ENCODE peak calls at places on chromosomes 16 and 17, in four cellular contexts. Y is NCI-H1694 treated with DMSO at 0.1 percent for 48 hours, O is anterior cingulate cortex, Z is osteocyte. T is an unnamed sample.

GRCh38 chr17:3978421-3979275 is 14.4 kb upstream of the ATP2A3 start:
- DNase-seq in O (no peak), Y (no peak), Z (no peak), T (no peak)

GRCh38 chr17:52181842-52182241 is 23.3 kb upstream of the CA10 start:
- DNase-seq in Z (no peak), Y (no peak), O (no peak), T (no peak)

GRCh38 chr16:78275420-78275819 is 176.0 kb downstream of the WWOX start:
- DNase-seq in Z (no peak), Y (no peak), O (no peak), T (no peak)

GRCh38 chr17:33871720-33872535 is 383.2 kb upstream of the CCL2 start:
- DNase-seq in Y (no peak), Z (no peak), O (no peak), T (no peak)

GRCh38 chr17:79368521-79368920 is 242.3 kb downstream of the RBFOX3 start:
- DNase-seq in Z (no peak), O (no peak), Y (no peak), T (no peak)

GRCh38 chr16:5422643-5423496 is 325.3 kb upstream of the EEF2KMT start:
- DNase-seq in Z (no peak), O (no peak), Y (no peak), T (no peak)

GRCh38 chr17:80782536-80783427 is 208.9 kb upstream of the CHMP6 start:
- DNase-seq in Y (no peak), O (no peak), Z (no peak), T (no peak)

GRCh38 chr17:20278805-20279204 is 188.5 kb downstream of the LGALS9B start:
- DNase-seq in Z (no peak), O (no peak), Y (no peak), T (no peak)

GRCh38 chr16:70407811-70408274 is 31.1 kb downstream of the ST3GAL2 start:
- DNase-seq in O (no peak), Y (no peak), Z (no peak), T (no peak)

GRCh38 chr17:7383742-7384488 is 3.0 kb downstream of the TNK1 start:
- DNase-seq in Y (no peak), Z (no peak), O (no peak), T (peak; percentile 75)

GRCh38 chr16:80273635-80274538 is 266.9 kb upstream of the DYNLRB2 start:
- DNase-seq in Y (no peak), O (no peak), Z (no peak), T (no peak)

GRCh38 chr16:1580956-1581355 is 30.9 kb downstream of the IFT140 start:
- DNase-seq in Y (peak; percentile 7), Z (no peak), O (no peak), T (no peak)

GRCh38 chr16:4272114-4272954 is 489 bp downstream of the TFAP4 start:
- DNase-seq in Z (no peak), Y (peak; percentile 48), O (peak; percentile 73), T (peak; percentile 23)

GRCh38 chr16:7746971-7747370 is 414.3 kb downstream of the RBFOX1 start:
- DNase-seq in O (no peak), Z (no peak), Y (peak; percentile 65), T (no peak)

GRCh38 chr16:70529051-70529777 is 5.6 kb downstream of the SF3B3 start:
- DNase-seq in Z (no peak), O (no peak), Y (peak; percentile 44), T (no peak)

GRCh38 chr16:10876799-10877341 is at the start of gene CIITA:
- DNase-seq in O (peak; percentile 70), Z (no peak), Y (no peak), T (no peak)

GRCh38 chr16:30470170-30470512 is 2.4 kb upstream of the ITGAL start:
- DNase-seq in O (no peak), Z (no peak), Y (no peak), T (no peak)

GRCh38 chr17:76039121-76039520 is 12.0 kb upstream of the EVPL start:
- DNase-seq in O (no peak), Y (no peak), Z (no peak), T (no peak)

T was measured in effector CD4-positive, alpha-beta T cell.